ENCODE peak calls at places on chromosomes 5 and 9, in four cellular contexts. C is stomach, I is posterior cingulate gyrus, D is NCI-H1417. X is an unnamed sample.
A peak's percentile ranks its signal among the peaks of the same experiment; 100 is the strongest.

GRCh38 chr9:117718085-117718484 is 13.9 kb downstream of the TLR4 start:
- DNase-seq in C (no peak), I (no peak), D (no peak), X (no peak)

GRCh38 chr9:75390951-75391350 is 302.6 kb downstream of the OSTF1 start:
- DNase-seq in C (no peak), I (no peak), D (no peak), X (no peak)

GRCh38 chr5:36403601-36404311 is 102.1 kb upstream of the RANBP3L start:
- DNase-seq in C (no peak), I (peak; percentile 80), D (no peak), X (no peak)

GRCh38 chr5:148063861-148064260 is at the start of gene SPINK5:
- DNase-seq in C (no peak), I (no peak), D (no peak), X (no peak)

GRCh38 chr9:82332774-82333152 is 344.2 kb downstream of the SPATA31D1 start:
- DNase-seq in C (no peak), I (no peak), D (no peak), X (peak; percentile 73)

GRCh38 chr5:91224969-91225368 is 158.1 kb downstream of the ARRDC3 start:
- DNase-seq in C (no peak), I (no peak), D (peak; percentile 66), X (peak; percentile 82)

GRCh38 chr9:131530546-131530929 is 525 bp downstream of the UCK1 start:
- DNase-seq in C (peak; percentile 34), I (no peak), D (no peak), X (no peak)

GRCh38 chr9:109012009-109012875 is 1.1 kb downstream of the CTNNAL1 start:
- DNase-seq in C (peak; percentile 57), I (peak; percentile 90), D (peak; percentile 1), X (peak; percentile 16)

GRCh38 chr9:78296208-78296892 is 575 bp upstream of the PSAT1 start:
- DNase-seq in C (peak; percentile 75), I (peak; percentile 90), D (peak; percentile 53), X (peak; percentile 63)

GRCh38 chr5:57249251-57249874 is 75.5 kb downstream of the GPBP1 start:
- DNase-seq in C (no peak), I (no peak), D (no peak), X (no peak)

GRCh38 chr5:9009931-9010652 is 535.8 kb downstream of the SEMA5A start:
- DNase-seq in C (no peak), I (no peak), D (no peak), X (no peak)

GRCh38 chr5:147481857-147482256 is 28.0 kb downstream of the DPYSL3 start:
- DNase-seq in C (no peak), I (no peak), D (no peak), X (no peak)

GRCh38 chr5:66877843-66878242 is 281.6 kb downstream of the MAST4 start:
- DNase-seq in C (no peak), I (no peak), D (no peak), X (no peak)

GRCh38 chr9:125748511-125749099 is 1.4 kb downstream of the PBX3 start:
- DNase-seq in C (no peak), I (no peak), D (no peak), X (peak; percentile 12)

GRCh38 chr9:2158111-2158610 is 143.0 kb downstream of the SMARCA2 start:
- DNase-seq in C (peak; percentile 53), I (no peak), D (peak; percentile 32), X (peak; percentile 25)

GRCh38 chr5:116661419-116661818 is 86.8 kb upstream of the SEMA6A start:
- DNase-seq in C (no peak), I (no peak), D (no peak), X (no peak)

GRCh38 chr5:113250341-113250953 is 184.3 kb downstream of the TSSK1B start:
- DNase-seq in C (peak; percentile 31), I (no peak), D (no peak), X (no peak)

GRCh38 chr5:547086-547924 is 23.1 kb upstream of the SLC9A3 start:
- DNase-seq in C (no peak), I (peak; percentile 63), D (no peak), X (no peak)

GRCh38 chr5:44506561-44506960 is 117.3 kb upstream of the FGF10 start:
- DNase-seq in C (no peak), I (no peak), D (no peak), X (no peak)

GRCh38 chr5:2184024-2184362 is 301.3 kb upstream of the IRX4 start:
- DNase-seq in C (no peak), I (no peak), D (peak; percentile 38), X (no peak)

GRCh38 chr5:78907255-78907886 is 77.7 kb downstream of the ARSB start:
- DNase-seq in C (no peak), I (peak; percentile 92), D (peak; percentile 20), X (no peak)

GRCh38 chr5:36240779-36241635 is 718 bp downstream of the NADK2 start:
- DNase-seq in C (peak; percentile 64), I (peak; percentile 86), D (peak; percentile 28), X (peak; percentile 40)

GRCh38 chr9:26081847-26082246 is 403.6 kb upstream of the TUSC1 start:
- DNase-seq in C (no peak), I (no peak), D (no peak), X (no peak)

GRCh38 chr5:135246923-135247795 is 151.9 kb downstream of the MACROH2A1 start:
- DNase-seq in C (peak; percentile 21), I (peak; percentile 81), D (no peak), X (no peak)

GRCh38 chr5:34501840-34502239 is 154.3 kb upstream of the RAI14 start:
- DNase-seq in C (no peak), I (no peak), D (no peak), X (no peak)

GRCh38 chr5:15117691-15118090 is 246.1 kb upstream of the ANKH start:
- DNase-seq in C (no peak), I (no peak), D (no peak), X (peak; percentile 13)

GRCh38 chr9:127788337-127789011 is 2.6 kb downstream of the CDK9 start:
- DNase-seq in C (no peak), I (no peak), D (no peak), X (no peak)

GRCh38 chr9:136722969-136723356 is 10.6 kb downstream of the DIPK1B start:
- DNase-seq in C (no peak), I (no peak), D (no peak), X (no peak)

GRCh38 chr5:90562331-90562730 is 3.7 kb downstream of the ADGRV1 start:
- DNase-seq in C (no peak), I (no peak), D (peak; percentile 61), X (no peak)

GRCh38 chr5:57745676-57746075 is 263.1 kb upstream of the ACTBL2 start:
- DNase-seq in C (no peak), I (no peak), D (no peak), X (no peak)

GRCh38 chr5:167652690-167653089 is 638.8 kb upstream of the WWC1 start:
- DNase-seq in C (no peak), I (no peak), D (no peak), X (no peak)

GRCh38 chr9:98870782-98871455 is 63.4 kb downstream of the GALNT12 start:
- DNase-seq in C (no peak), I (peak; percentile 68), D (no peak), X (no peak)

GRCh38 chr5:171520300-171521170 is 101.1 kb downstream of the FGF18 start:
- DNase-seq in C (no peak), I (no peak), D (no peak), X (no peak)

GRCh38 chr9:91778031-91778430 is 172.0 kb downstream of the ROR2 start:
- DNase-seq in C (no peak), I (no peak), D (no peak), X (no peak)